ENCODE peak calls at places on chromosomes 16 and 17, in nine cellular contexts. C, S, F, D, I, M, H, O and Z are unnamed samples.

GRCh38 chr16:15970202-15970601 is 20.8 kb downstream of the ABCC1 start:
- DNase-seq in C (peak), S (no peak), F (no peak), D (no peak), I (no peak), M (no peak), H (no peak), O (no peak), Z (no peak)

GRCh38 chr17:72751746-72752145 is 340.7 kb downstream of the SLC39A11 start:
- DNase-seq in C (no peak), S (no peak), F (no peak), D (no peak), I (no peak), M (no peak), H (no peak), O (no peak), Z (no peak)

GRCh38 chr16:57959804-57960203 is 11.1 kb downstream of the CNGB1 start:
- DNase-seq in C (no peak), S (no peak), F (no peak), D (no peak), I (no peak), M (no peak), H (no peak), O (no peak), Z (no peak)

GRCh38 chr17:77125432-77125901 is 15.3 kb upstream of the SEC14L1 start:
- DNase-seq in C (no peak), S (no peak), F (no peak), D (no peak), I (no peak), M (no peak), H (peak), O (no peak), Z (peak)

GRCh38 chr16:81659249-81659648 is 119.8 kb upstream of the PLCG2 start:
- DNase-seq in C (no peak), S (no peak), F (no peak), D (no peak), I (no peak), M (no peak), H (no peak), O (no peak), Z (no peak)

GRCh38 chr17:34883106-34884000 is 77.9 kb downstream of the CCT6B start:
- DNase-seq in C (no peak), S (no peak), F (no peak), D (no peak), I (no peak), M (no peak), H (no peak), O (no peak), Z (no peak)

GRCh38 chr16:65297453-65297852 is 175.6 kb upstream of the CDH11 start:
- DNase-seq in C (no peak), S (no peak), F (no peak), D (no peak), I (no peak), M (no peak), H (no peak), O (no peak), Z (no peak)

GRCh38 chr17:31275126-31275525 is 21.9 kb downstream of the OMG start:
- DNase-seq in C (no peak), S (no peak), F (no peak), D (no peak), I (no peak), M (no peak), H (peak), O (no peak), Z (no peak)

GRCh38 chr17:20998571-20999043 is 44.2 kb downstream of the USP22 start:
- DNase-seq in C (no peak), S (no peak), F (no peak), D (no peak), I (no peak), M (no peak), H (no peak), O (no peak), Z (no peak)

GRCh38 chr17:5468075-5468473 is 708 bp downstream of the DHX33 start:
- DNase-seq in C (no peak), S (no peak), F (no peak), D (no peak), I (no peak), M (no peak), H (no peak), O (no peak), Z (no peak)

GRCh38 chr17:31582151-31582907 is 190.9 kb downstream of the RAB11FIP4 start:
- DNase-seq in C (no peak), S (peak), F (peak), D (peak), I (peak), M (peak), H (peak), O (peak), Z (no peak)

GRCh38 chr16:89430436-89431157 is 59.8 kb downstream of the ANKRD11 start:
- DNase-seq in C (no peak), S (no peak), F (no peak), D (no peak), I (no peak), M (no peak), H (no peak), O (no peak), Z (no peak)

GRCh38 chr16:19113577-19114358 is at the start of gene ITPRIPL2:
- DNase-seq in C (peak), S (peak), F (peak), D (peak), I (peak), M (peak), H (peak), O (peak), Z (no peak)

GRCh38 chr16:73000020-73000906 is 47.7 kb downstream of the ZFHX3 start:
- DNase-seq in C (no peak), S (peak), F (no peak), D (no peak), I (no peak), M (peak), H (no peak), O (peak), Z (no peak)

GRCh38 chr16:66569827-66570405 is 3.7 kb downstream of the CMTM1 start:
- DNase-seq in C (no peak), S (no peak), F (no peak), D (no peak), I (no peak), M (no peak), H (peak), O (no peak), Z (no peak)

GRCh38 chr17:79815836-79816371 is 19.0 kb upstream of the CBX8 start:
- DNase-seq in C (peak), S (no peak), F (no peak), D (no peak), I (no peak), M (no peak), H (no peak), O (no peak), Z (no peak)

GRCh38 chr16:67719778-67720144 is 645 bp upstream of the GFOD2 start:
- DNase-seq in C (no peak), S (no peak), F (no peak), D (no peak), I (peak), M (peak), H (peak), O (no peak), Z (peak)

GRCh38 chr17:45905812-45906211 is 11.5 kb downstream of the MAPT start:
- DNase-seq in C (no peak), S (no peak), F (no peak), D (no peak), I (no peak), M (no peak), H (no peak), O (no peak), Z (no peak)

GRCh38 chr17:3557768-3558583 is at the start of gene TRPV3:
- DNase-seq in C (no peak), S (no peak), F (no peak), D (no peak), I (peak), M (peak), H (no peak), O (no peak), Z (peak)

GRCh38 chr17:29590261-29590978 is 972 bp upstream of the GIT1 start:
- DNase-seq in C (peak), S (peak), F (peak), D (peak), I (peak), M (no peak), H (peak), O (no peak), Z (peak)

GRCh38 chr16:55393976-55394375 is 70.0 kb downstream of the IRX6 start:
- DNase-seq in C (no peak), S (no peak), F (no peak), D (no peak), I (no peak), M (no peak), H (no peak), O (no peak), Z (no peak)

GRCh38 chr17:4438162-4438944 is 4.6 kb downstream of the SPNS3 start:
- DNase-seq in C (no peak), S (no peak), F (no peak), D (no peak), I (no peak), M (no peak), H (no peak), O (no peak), Z (no peak)

GRCh38 chr16:5143761-5144620 is 46.4 kb upstream of the EEF2KMT start:
- DNase-seq in C (no peak), S (no peak), F (no peak), D (no peak), I (no peak), M (no peak), H (no peak), O (no peak), Z (no peak)

GRCh38 chr17:7067198-7067597 is 12.9 kb downstream of the CLEC10A start:
- DNase-seq in C (no peak), S (no peak), F (no peak), D (no peak), I (no peak), M (no peak), H (no peak), O (no peak), Z (no peak)

GRCh38 chr16:12620150-12620549 is 183.5 kb downstream of the CPPED1 start:
- DNase-seq in C (no peak), S (no peak), F (no peak), D (no peak), I (no peak), M (no peak), H (no peak), O (no peak), Z (no peak)

GRCh38 chr16:83675136-83675535 is 132.6 kb upstream of the HSBP1 start:
- DNase-seq in C (no peak), S (no peak), F (no peak), D (no peak), I (no peak), M (no peak), H (peak), O (no peak), Z (no peak)

GRCh38 chr17:17540278-17540906 is 44.2 kb upstream of the RASD1 start:
- DNase-seq in C (no peak), S (no peak), F (no peak), D (no peak), I (no peak), M (no peak), H (no peak), O (no peak), Z (no peak)

GRCh38 chr17:36590082-36590481 is 1.6 kb upstream of the DHRS11 start:
- DNase-seq in C (no peak), S (no peak), F (no peak), D (no peak), I (no peak), M (no peak), H (peak), O (no peak), Z (no peak)

GRCh38 chr17:36545093-36545464 is 360 bp downstream of the GGNBP2 start:
- DNase-seq in C (no peak), S (no peak), F (no peak), D (no peak), I (no peak), M (no peak), H (no peak), O (no peak), Z (no peak)

GRCh38 chr16:19323596-19323995 is 38.1 kb downstream of the CLEC19A start:
- DNase-seq in C (no peak), S (no peak), F (no peak), D (no peak), I (no peak), M (no peak), H (no peak), O (no peak), Z (no peak)

GRCh38 chr16:88472042-88472441 is 19.0 kb downstream of the ZFPM1 start:
- DNase-seq in C (no peak), S (no peak), F (no peak), D (no peak), I (no peak), M (no peak), H (no peak), O (no peak), Z (no peak)

GRCh38 chr16:3137267-3137666 is 2.4 kb downstream of the ZNF213 start:
- DNase-seq in C (no peak), S (peak), F (no peak), D (no peak), I (no peak), M (no peak), H (no peak), O (no peak), Z (no peak)

GRCh38 chr16:3138342-3138741 is 3.5 kb downstream of the ZNF213 start:
- DNase-seq in C (no peak), S (no peak), F (no peak), D (no peak), I (no peak), M (no peak), H (no peak), O (no peak), Z (no peak)

GRCh38 chr16:3131755-3132377 is 3.0 kb upstream of the ZNF213 start:
- DNase-seq in C (peak), S (no peak), F (no peak), D (no peak), I (no peak), M (peak), H (peak), O (peak), Z (no peak)

GRCh38 chr16:3134338-3135119 is at the start of gene ZNF213:
- DNase-seq in C (peak), S (peak), F (peak), D (peak), I (peak), M (peak), H (peak), O (peak), Z (peak)

GRCh38 chr16:3135120-3135715 is 389 bp downstream of the ZNF213 start:
- DNase-seq in C (no peak), S (no peak), F (no peak), D (no peak), I (no peak), M (no peak), H (no peak), O (no peak), Z (no peak)
- TF ChIP-seq POLR2A in C (peak), S (no peak), F (no peak), D (peak), I (no peak), M (no peak), H (no peak), O (no peak), Z (peak)

DNA sequence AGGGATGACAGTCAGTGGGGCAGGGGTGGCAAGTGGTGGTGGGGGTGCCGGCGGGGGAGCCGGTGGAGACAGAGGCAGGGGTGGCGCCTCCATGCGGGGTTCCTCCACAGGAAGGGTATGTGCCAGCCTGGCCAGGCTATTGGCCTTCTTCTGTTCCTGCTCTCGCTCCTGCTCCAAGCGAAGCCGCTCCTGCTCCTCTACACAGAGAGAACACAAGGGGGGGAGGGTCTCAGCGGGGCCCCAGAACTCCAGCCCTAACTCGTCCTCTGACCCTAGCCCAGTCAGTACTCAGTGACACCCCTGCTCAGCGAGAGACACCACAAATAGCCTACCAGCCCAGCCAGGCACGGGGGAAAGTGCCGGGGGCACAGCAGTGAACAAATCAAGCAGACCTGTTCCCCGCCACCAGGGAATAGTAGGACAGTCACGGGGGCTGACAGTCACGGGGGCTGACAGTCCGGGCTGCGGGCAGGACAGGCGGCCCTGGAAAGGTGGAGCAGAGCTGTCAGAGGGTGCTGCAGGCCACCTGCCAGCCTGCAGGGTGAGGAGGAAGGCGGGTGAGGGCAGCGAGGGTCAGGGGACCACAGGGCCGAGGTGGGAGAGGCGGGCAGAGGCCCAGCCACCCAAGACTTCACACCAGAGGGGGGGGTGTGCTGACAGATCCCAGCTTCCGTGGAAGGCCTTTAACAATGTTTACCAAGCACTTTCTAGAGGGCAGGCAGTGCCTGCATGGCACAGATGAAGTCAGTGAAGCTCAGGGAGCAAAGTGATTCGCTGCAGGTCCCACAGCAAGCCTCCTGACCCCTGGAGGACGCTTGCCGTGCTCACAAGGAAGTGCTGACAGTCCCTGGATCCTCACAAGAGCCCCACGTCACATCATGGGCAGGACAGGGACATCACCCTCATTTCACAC is 5.3 kb downstream of the MNT start:
- DNase-seq in C (no peak), S (peak), F (no peak), D (no peak), I (no peak), M (peak), H (peak), O (no peak), Z (no peak)
- TF ChIP-seq POLR2A in C (no peak), S (no peak), F (no peak), D (no peak), I (no peak), M (no peak), H (no peak), O (no peak), Z (no peak)

GRCh38 chr17:75876938-75877751 is 1.2 kb downstream of the TRIM47 start:
- DNase-seq in C (peak), S (peak), F (peak), D (peak), I (peak), M (peak), H (peak), O (peak), Z (peak)
- TF ChIP-seq POLR2A in C (no peak), S (no peak), F (peak), D (no peak), I (peak), M (peak), H (peak), O (peak), Z (peak)

GRCh38 chr17:27747462-27748359 is 52.6 kb downstream of the NOS2 start:
- DNase-seq in C (peak), S (no peak), F (no peak), D (no peak), I (no peak), M (no peak), H (no peak), O (no peak), Z (no peak)
- TF ChIP-seq POLR2A in C (no peak), S (no peak), F (no peak), D (no peak), I (no peak), M (no peak), H (no peak), O (no peak), Z (no peak)

DNA sequence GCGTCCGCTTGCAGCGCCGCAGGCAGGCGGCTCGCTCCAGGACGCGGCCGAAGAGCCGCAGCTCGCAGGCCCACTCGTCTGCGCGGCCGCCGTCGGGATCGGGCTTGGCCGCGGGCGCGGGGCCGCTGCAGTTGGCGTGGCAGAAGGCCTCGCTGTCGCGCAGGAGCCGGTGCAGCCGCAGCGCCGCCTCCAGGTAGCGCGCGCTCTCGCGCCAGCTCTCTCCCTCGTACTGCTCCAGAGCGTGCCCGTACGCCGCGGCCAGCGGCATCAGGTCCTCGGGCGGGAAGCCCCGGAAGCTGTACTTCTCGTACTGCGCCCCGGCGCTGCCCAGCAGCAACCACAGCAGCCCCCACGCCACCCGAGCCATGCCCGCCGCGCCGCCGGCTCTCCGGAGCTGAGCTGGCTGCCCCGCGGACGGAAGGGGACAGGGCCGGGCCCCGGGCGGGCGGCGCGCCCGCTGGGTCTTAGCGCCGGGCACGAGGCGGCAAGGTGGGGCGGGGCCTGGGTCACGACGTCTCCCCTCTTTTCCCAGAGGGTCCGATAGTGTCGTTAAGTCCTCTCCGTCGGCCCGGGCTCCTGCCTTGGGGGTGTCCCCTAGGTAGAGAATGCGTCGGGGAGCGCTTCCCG is at the start of gene P3H4:
- DNase-seq in C (peak), S (peak), F (peak), D (peak), I (peak), M (peak), H (peak), O (peak), Z (peak)
- TF ChIP-seq POLR2A in C (peak), S (no peak), F (no peak), D (peak), I (peak), M (peak), H (peak), O (peak), Z (peak)

GRCh38 chr16:10870808-10871156 is 6.2 kb upstream of the CIITA start:
- DNase-seq in C (no peak), S (no peak), F (no peak), D (no peak), I (no peak), M (no peak), H (no peak), O (no peak), Z (no peak)
- TF ChIP-seq POLR2A in C (no peak), S (no peak), F (no peak), D (no peak), I (no peak), M (no peak), H (no peak), O (no peak), Z (no peak)

GRCh38 chr17:70089513-70090148 is 14.6 kb downstream of the KCNJ16 start:
- DNase-seq in C (no peak), S (no peak), F (no peak), D (no peak), I (no peak), M (peak), H (no peak), O (no peak), Z (no peak)
- TF ChIP-seq POLR2A in C (no peak), S (no peak), F (no peak), D (no peak), I (no peak), M (no peak), H (no peak), O (no peak), Z (no peak)

GRCh38 chr17:48498168-48498840 is 32.5 kb downstream of the HOXB1 start:
- DNase-seq in C (no peak), S (no peak), F (no peak), D (no peak), I (no peak), M (no peak), H (no peak), O (no peak), Z (no peak)
- TF ChIP-seq POLR2A in C (no peak), S (no peak), F (no peak), D (no peak), I (no peak), M (no peak), H (no peak), O (no peak), Z (no peak)

GRCh38 chr17:48546924-48547838 is 2.3 kb upstream of the HOXB2 start:
- DNase-seq in C (no peak), S (peak), F (peak), D (no peak), I (no peak), M (no peak), H (peak), O (no peak), Z (no peak)
- TF ChIP-seq POLR2A in C (no peak), S (no peak), F (no peak), D (no peak), I (no peak), M (no peak), H (no peak), O (no peak), Z (no peak)